ENCODE peak calls at places on chromosome 5, in four cellular contexts. One of them, this sample, is unnamed.

GRCh38 chr5:6096101-6096500 is 282.2 kb downstream of the MED10 start:
- DNase-seq in foreskin fibroblast: no peak
- DNase-seq in AG09319: no peak
- DNase-seq in A673: no peak
- DNase-seq in this sample: no peak

GRCh38 chr5:154288145-154288544 is 97.6 kb downstream of the GALNT10 start:
- DNase-seq in foreskin fibroblast: peak; percentile 74
- DNase-seq in AG09319: peak; percentile 48
- DNase-seq in A673: no peak
- DNase-seq in this sample: no peak

GRCh38 chr5:139842321-139842720 is 46.7 kb downstream of the PSD2 start:
- DNase-seq in foreskin fibroblast: no peak
- DNase-seq in AG09319: no peak
- DNase-seq in A673: no peak
- DNase-seq in this sample: no peak

GRCh38 chr5:95879661-95880060 is 57.1 kb upstream of the GLRX start:
- DNase-seq in foreskin fibroblast: no peak
- DNase-seq in AG09319: no peak
- DNase-seq in A673: no peak
- DNase-seq in this sample: no peak

GRCh38 chr5:171131499-171131898 is 177.5 kb upstream of the TLX3 start:
- DNase-seq in foreskin fibroblast: no peak
- DNase-seq in AG09319: no peak
- DNase-seq in A673: no peak
- DNase-seq in this sample: no peak

GRCh38 chr5:82595083-82595482 is 316.9 kb upstream of the RPS23 start:
- DNase-seq in foreskin fibroblast: no peak
- DNase-seq in AG09319: no peak
- DNase-seq in A673: no peak
- DNase-seq in this sample: no peak

GRCh38 chr5:111530298-111530740 is 18.0 kb upstream of the STARD4 start:
- DNase-seq in foreskin fibroblast: peak; percentile 35
- DNase-seq in AG09319: no peak
- DNase-seq in A673: peak; percentile 54
- DNase-seq in this sample: peak; percentile 28

GRCh38 chr5:141822134-141822533 is 56.1 kb downstream of the PCDH1 start:
- DNase-seq in foreskin fibroblast: peak; percentile 44
- DNase-seq in AG09319: peak; percentile 28
- DNase-seq in A673: peak; percentile 30
- DNase-seq in this sample: no peak

GRCh38 chr5:123131805-123132204 is 42.8 kb downstream of the PRDM6 start:
- DNase-seq in foreskin fibroblast: no peak
- DNase-seq in AG09319: no peak
- DNase-seq in A673: no peak
- DNase-seq in this sample: no peak

GRCh38 chr5:139847790-139848507 is 52.3 kb downstream of the PSD2 start:
- DNase-seq in foreskin fibroblast: no peak
- DNase-seq in AG09319: no peak
- DNase-seq in A673: peak; percentile 82
- DNase-seq in this sample: no peak

GRCh38 chr5:16666861-16667481 is 50.2 kb upstream of the RETREG1 start:
- DNase-seq in foreskin fibroblast: peak; percentile 16
- DNase-seq in AG09319: no peak
- DNase-seq in A673: no peak
- DNase-seq in this sample: no peak

GRCh38 chr5:97544279-97545077 is 361.4 kb upstream of the RIOK2 start:
- DNase-seq in foreskin fibroblast: peak; percentile 57
- DNase-seq in AG09319: no peak
- DNase-seq in A673: no peak
- DNase-seq in this sample: no peak

GRCh38 chr5:675111-675875 is 17.9 kb downstream of the TPPP start:
- DNase-seq in foreskin fibroblast: no peak
- DNase-seq in AG09319: no peak
- DNase-seq in A673: no peak
- DNase-seq in this sample: peak; percentile 40

GRCh38 chr5:149452665-149453617 is 73.8 kb upstream of the IL17B start:
- DNase-seq in foreskin fibroblast: peak; percentile 97
- DNase-seq in AG09319: no peak
- DNase-seq in A673: peak; percentile 58
- DNase-seq in this sample: peak; percentile 96

GRCh38 chr5:159442210-159442850 is 112.0 kb upstream of the IL12B start:
- DNase-seq in foreskin fibroblast: no peak
- DNase-seq in AG09319: no peak
- DNase-seq in A673: no peak
- DNase-seq in this sample: no peak

GRCh38 chr5:120358949-120359348 is 105.2 kb upstream of the PRR16 start:
- DNase-seq in foreskin fibroblast: no peak
- DNase-seq in AG09319: no peak
- DNase-seq in A673: no peak
- DNase-seq in this sample: no peak

GRCh38 chr5:12691330-12691729 is 787.1 kb upstream of the CTNND2 start:
- DNase-seq in foreskin fibroblast: no peak
- DNase-seq in AG09319: no peak
- DNase-seq in A673: no peak
- DNase-seq in this sample: no peak

GRCh38 chr5:180898621-180899246 is at the start of gene BTNL8:
- DNase-seq in foreskin fibroblast: no peak
- DNase-seq in AG09319: no peak
- DNase-seq in A673: no peak
- DNase-seq in this sample: no peak

GRCh38 chr5:41790038-41790776 is 80.0 kb downstream of the OXCT1 start:
- DNase-seq in foreskin fibroblast: peak; percentile 85
- DNase-seq in AG09319: peak; percentile 44
- DNase-seq in A673: peak; percentile 11
- DNase-seq in this sample: no peak

GRCh38 chr5:14178091-14178490 is 34.9 kb downstream of the TRIO start:
- DNase-seq in foreskin fibroblast: no peak
- DNase-seq in AG09319: no peak
- DNase-seq in A673: no peak
- DNase-seq in this sample: peak; percentile 72

GRCh38 chr5:34484591-34485228 is 171.4 kb upstream of the RAI14 start:
- DNase-seq in foreskin fibroblast: peak; percentile 42
- DNase-seq in AG09319: no peak
- DNase-seq in A673: no peak
- DNase-seq in this sample: no peak

GRCh38 chr5:84384604-84385575 is at the start of gene EDIL3:
- DNase-seq in foreskin fibroblast: peak; percentile 44
- DNase-seq in AG09319: no peak
- DNase-seq in A673: peak; percentile 47
- DNase-seq in this sample: peak; percentile 67

GRCh38 chr5:10289353-10289752 is 18.3 kb downstream of the CMBL start:
- DNase-seq in foreskin fibroblast: peak; percentile 55
- DNase-seq in AG09319: no peak
- DNase-seq in A673: no peak
- DNase-seq in this sample: no peak

GRCh38 chr5:115160975-115161475 is 8.7 kb downstream of the TRIM36 start:
- DNase-seq in foreskin fibroblast: no peak
- DNase-seq in AG09319: no peak
- DNase-seq in A673: no peak
- DNase-seq in this sample: no peak

GRCh38 chr5:132387649-132388117 is 18.2 kb downstream of the SLC22A5 start:
- DNase-seq in foreskin fibroblast: peak; percentile 97
- DNase-seq in AG09319: peak; percentile 88
- DNase-seq in A673: no peak
- DNase-seq in this sample: peak; percentile 97

GRCh38 chr5:37900692-37901091 is 60.9 kb upstream of the GDNF start:
- DNase-seq in foreskin fibroblast: peak; percentile 81
- DNase-seq in AG09319: no peak
- DNase-seq in A673: peak; percentile 52
- DNase-seq in this sample: peak; percentile 60

GRCh38 chr5:141845371-141845821 is 32.8 kb downstream of the PCDH1 start:
- DNase-seq in foreskin fibroblast: no peak
- DNase-seq in AG09319: no peak
- DNase-seq in A673: peak; percentile 38
- DNase-seq in this sample: no peak

GRCh38 chr5:60333103-60333502 is 366.9 kb downstream of the DEPDC1B start:
- DNase-seq in foreskin fibroblast: peak; percentile 49
- DNase-seq in AG09319: no peak
- DNase-seq in A673: no peak
- DNase-seq in this sample: no peak

GRCh38 chr5:24681106-24681505 is 36.3 kb upstream of the CDH10 start:
- DNase-seq in foreskin fibroblast: no peak
- DNase-seq in AG09319: no peak
- DNase-seq in A673: no peak
- DNase-seq in this sample: no peak

GRCh38 chr5:35248843-35249780 is 18.8 kb upstream of the PRLR start:
- DNase-seq in foreskin fibroblast: peak; percentile 24
- DNase-seq in AG09319: no peak
- DNase-seq in A673: no peak
- DNase-seq in this sample: no peak

GRCh38 chr5:80061541-80061940 is 26.4 kb downstream of the THBS4 start:
- DNase-seq in foreskin fibroblast: no peak
- DNase-seq in AG09319: no peak
- DNase-seq in A673: no peak
- DNase-seq in this sample: no peak

GRCh38 chr5:29982446-29982845 is 1211.0 kb upstream of the CDH6 start:
- DNase-seq in foreskin fibroblast: no peak
- DNase-seq in AG09319: no peak
- DNase-seq in A673: peak; percentile 8
- DNase-seq in this sample: no peak

GRCh38 chr5:37774912-37775483 is 64.8 kb downstream of the GDNF start:
- DNase-seq in foreskin fibroblast: peak; percentile 74
- DNase-seq in AG09319: no peak
- DNase-seq in A673: peak; percentile 57
- DNase-seq in this sample: no peak

GRCh38 chr5:77993141-77993540 is 217.0 kb upstream of the TBCA start:
- DNase-seq in foreskin fibroblast: no peak
- DNase-seq in AG09319: no peak
- DNase-seq in A673: no peak
- DNase-seq in this sample: no peak

GRCh38 chr5:64693636-64694035 is 3.3 kb downstream of the SHISAL2B start:
- DNase-seq in foreskin fibroblast: peak; percentile 21
- DNase-seq in AG09319: no peak
- DNase-seq in A673: no peak
- DNase-seq in this sample: no peak

GRCh38 chr5:79181419-79182022 is 54.4 kb upstream of the JMY start:
- DNase-seq in foreskin fibroblast: peak; percentile 21
- DNase-seq in AG09319: no peak
- DNase-seq in A673: no peak
- DNase-seq in this sample: no peak

GRCh38 chr5:96022971-96023370 is 61.3 kb upstream of the ELL2 start:
- DNase-seq in foreskin fibroblast: peak; percentile 24
- DNase-seq in AG09319: no peak
- DNase-seq in A673: no peak
- DNase-seq in this sample: no peak

This sample was measured in SJSA1.